ENCODE peak calls at places on chromosomes 2 and 18, in five cellular contexts. One of them, this sample, is unnamed.

GRCh38 chr2:238657132-238658053 is 190.5 kb upstream of the TWIST2 start:
- DNase-seq in astrocyte of the spinal cord: no peak
- DNase-seq in activated naive CD4-positive, alpha-beta T cell treated with anti-CD3 and anti-CD28 coated beads, Interleukin-2, amount 10 ng/mL, durations not matched to agents 7 days and 5 days: no peak
- DNase-seq in EL: no peak
- DNase-seq in colonic mucosa: no peak
- DNase-seq in this sample: peak; percentile 86

GRCh38 chr2:86675611-86676015 is 44.5 kb upstream of the RMND5A start:
- DNase-seq in astrocyte of the spinal cord: no peak
- DNase-seq in activated naive CD4-positive, alpha-beta T cell treated with anti-CD3 and anti-CD28 coated beads, Interleukin-2, amount 10 ng/mL, durations not matched to agents 7 days and 5 days: no peak
- DNase-seq in EL: no peak
- DNase-seq in colonic mucosa: peak; percentile 31
- DNase-seq in this sample: no peak

GRCh38 chr18:21741511-21742322 is 1.1 kb downstream of the MIB1 start:
- DNase-seq in astrocyte of the spinal cord: peak; percentile 17
- DNase-seq in activated naive CD4-positive, alpha-beta T cell treated with anti-CD3 and anti-CD28 coated beads, Interleukin-2, amount 10 ng/mL, durations not matched to agents 7 days and 5 days: peak; percentile 51
- DNase-seq in EL: peak; percentile 45
- DNase-seq in colonic mucosa: peak; percentile 27
- DNase-seq in this sample: no peak

GRCh38 chr2:211941359-211941758 is 597.2 kb downstream of the ERBB4 start:
- DNase-seq in astrocyte of the spinal cord: no peak
- DNase-seq in activated naive CD4-positive, alpha-beta T cell treated with anti-CD3 and anti-CD28 coated beads, Interleukin-2, amount 10 ng/mL, durations not matched to agents 7 days and 5 days: no peak
- DNase-seq in EL: no peak
- DNase-seq in colonic mucosa: no peak
- DNase-seq in this sample: no peak

GRCh38 chr18:13139885-13140450 is 78.6 kb upstream of the LDLRAD4 start:
- DNase-seq in astrocyte of the spinal cord: no peak
- DNase-seq in activated naive CD4-positive, alpha-beta T cell treated with anti-CD3 and anti-CD28 coated beads, Interleukin-2, amount 10 ng/mL, durations not matched to agents 7 days and 5 days: no peak
- DNase-seq in EL: no peak
- DNase-seq in colonic mucosa: no peak
- DNase-seq in this sample: no peak

GRCh38 chr2:218984239-218985020 is 554 bp downstream of the FEV start:
- DNase-seq in astrocyte of the spinal cord: no peak
- DNase-seq in activated naive CD4-positive, alpha-beta T cell treated with anti-CD3 and anti-CD28 coated beads, Interleukin-2, amount 10 ng/mL, durations not matched to agents 7 days and 5 days: no peak
- DNase-seq in EL: no peak
- DNase-seq in colonic mucosa: no peak
- DNase-seq in this sample: no peak

GRCh38 chr2:67997528-67998267 is 65.1 kb downstream of the C1D start:
- DNase-seq in astrocyte of the spinal cord: peak; percentile 64
- DNase-seq in activated naive CD4-positive, alpha-beta T cell treated with anti-CD3 and anti-CD28 coated beads, Interleukin-2, amount 10 ng/mL, durations not matched to agents 7 days and 5 days: no peak
- DNase-seq in EL: peak; percentile 74
- DNase-seq in colonic mucosa: no peak
- DNase-seq in this sample: peak; percentile 47

GRCh38 chr2:96594701-96595152 is 43.4 kb downstream of the KANSL3 start:
- DNase-seq in astrocyte of the spinal cord: no peak
- DNase-seq in activated naive CD4-positive, alpha-beta T cell treated with anti-CD3 and anti-CD28 coated beads, Interleukin-2, amount 10 ng/mL, durations not matched to agents 7 days and 5 days: peak; percentile 41
- DNase-seq in EL: no peak
- DNase-seq in colonic mucosa: no peak
- DNase-seq in this sample: no peak

GRCh38 chr2:38533180-38533579 is 69.5 kb downstream of the HNRNPLL start:
- DNase-seq in astrocyte of the spinal cord: no peak
- DNase-seq in activated naive CD4-positive, alpha-beta T cell treated with anti-CD3 and anti-CD28 coated beads, Interleukin-2, amount 10 ng/mL, durations not matched to agents 7 days and 5 days: no peak
- DNase-seq in EL: no peak
- DNase-seq in colonic mucosa: no peak
- DNase-seq in this sample: no peak

GRCh38 chr2:160043265-160043664 is 19.1 kb downstream of the PLA2R1 start:
- DNase-seq in astrocyte of the spinal cord: no peak
- DNase-seq in activated naive CD4-positive, alpha-beta T cell treated with anti-CD3 and anti-CD28 coated beads, Interleukin-2, amount 10 ng/mL, durations not matched to agents 7 days and 5 days: no peak
- DNase-seq in EL: peak; percentile 25
- DNase-seq in colonic mucosa: no peak
- DNase-seq in this sample: no peak

GRCh38 chr2:240966906-240967680 is 31.3 kb upstream of the SNED1 start:
- DNase-seq in astrocyte of the spinal cord: no peak
- DNase-seq in activated naive CD4-positive, alpha-beta T cell treated with anti-CD3 and anti-CD28 coated beads, Interleukin-2, amount 10 ng/mL, durations not matched to agents 7 days and 5 days: no peak
- DNase-seq in EL: no peak
- DNase-seq in colonic mucosa: no peak
- DNase-seq in this sample: no peak

GRCh38 chr2:174761837-174762236 is 2.4 kb downstream of the CHRNA1 start:
- DNase-seq in astrocyte of the spinal cord: no peak
- DNase-seq in activated naive CD4-positive, alpha-beta T cell treated with anti-CD3 and anti-CD28 coated beads, Interleukin-2, amount 10 ng/mL, durations not matched to agents 7 days and 5 days: no peak
- DNase-seq in EL: peak; percentile 51
- DNase-seq in colonic mucosa: no peak
- DNase-seq in this sample: no peak

GRCh38 chr2:168632733-168633132 is 169.7 kb upstream of the NOSTRIN start:
- DNase-seq in astrocyte of the spinal cord: peak; percentile 58
- DNase-seq in activated naive CD4-positive, alpha-beta T cell treated with anti-CD3 and anti-CD28 coated beads, Interleukin-2, amount 10 ng/mL, durations not matched to agents 7 days and 5 days: no peak
- DNase-seq in EL: peak; percentile 63
- DNase-seq in colonic mucosa: no peak
- DNase-seq in this sample: no peak

GRCh38 chr2:129490666-129491065 is 488.8 kb upstream of the RAB6C start:
- DNase-seq in astrocyte of the spinal cord: no peak
- DNase-seq in activated naive CD4-positive, alpha-beta T cell treated with anti-CD3 and anti-CD28 coated beads, Interleukin-2, amount 10 ng/mL, durations not matched to agents 7 days and 5 days: no peak
- DNase-seq in EL: no peak
- DNase-seq in colonic mucosa: no peak
- DNase-seq in this sample: no peak

GRCh38 chr18:62974388-62974787 is 259.0 kb downstream of the PHLPP1 start:
- DNase-seq in astrocyte of the spinal cord: no peak
- DNase-seq in activated naive CD4-positive, alpha-beta T cell treated with anti-CD3 and anti-CD28 coated beads, Interleukin-2, amount 10 ng/mL, durations not matched to agents 7 days and 5 days: no peak
- DNase-seq in EL: no peak
- DNase-seq in colonic mucosa: no peak
- DNase-seq in this sample: no peak

GRCh38 chr2:26577442-26578433 is 63.4 kb downstream of the CIB4 start:
- DNase-seq in astrocyte of the spinal cord: peak; percentile 39
- DNase-seq in activated naive CD4-positive, alpha-beta T cell treated with anti-CD3 and anti-CD28 coated beads, Interleukin-2, amount 10 ng/mL, durations not matched to agents 7 days and 5 days: peak; percentile 70
- DNase-seq in EL: peak; percentile 63
- DNase-seq in colonic mucosa: peak; percentile 61
- DNase-seq in this sample: peak; percentile 6

GRCh38 chr2:177914247-177914646 is 158.3 kb downstream of the PDE11A start:
- DNase-seq in astrocyte of the spinal cord: no peak
- DNase-seq in activated naive CD4-positive, alpha-beta T cell treated with anti-CD3 and anti-CD28 coated beads, Interleukin-2, amount 10 ng/mL, durations not matched to agents 7 days and 5 days: no peak
- DNase-seq in EL: no peak
- DNase-seq in colonic mucosa: no peak
- DNase-seq in this sample: no peak

This sample was measured in GM04503.